ENCODE peak calls at places on chromosome 20, in five cellular contexts. G is uterus, F is HT1080, T is mucosa of gallbladder, Z is Peyer's patch. R is an unnamed sample.

GRCh38 chr20:51360451-51361230 is 181.9 kb downstream of the NFATC2 start:
- DNase-seq in Z (no peak), T (no peak), G (no peak), F (peak), R (no peak)

GRCh38 chr20:47665221-47665991 is 119.9 kb downstream of the SULF2 start:
- DNase-seq in F (no peak), T (no peak), G (no peak), Z (no peak), R (no peak)

GRCh38 chr20:3679749-3680700 is 1.8 kb downstream of the ADAM33 start:
- DNase-seq in T (peak), F (peak), Z (no peak), G (peak), R (no peak)

GRCh38 chr20:13279171-13279570 is 58.1 kb downstream of the ISM1 start:
- DNase-seq in F (no peak), G (no peak), Z (no peak), T (no peak), R (no peak)

GRCh38 chr20:50788045-50788867 is 6.6 kb upstream of the BCAS4 start:
- DNase-seq in G (peak), T (peak), F (peak), Z (no peak), R (no peak)

GRCh38 chr20:62485062-62485700 is 9.4 kb upstream of the GATA5 start:
- DNase-seq in F (no peak), Z (peak), G (peak), T (peak), R (no peak)

GRCh38 chr20:32737371-32738223 is 5.7 kb downstream of the COMMD7 start:
- DNase-seq in F (peak), G (no peak), T (no peak), Z (no peak), R (no peak)

GRCh38 chr20:10505320-10506226 is 70.5 kb downstream of the SLX4IP start:
- DNase-seq in F (no peak), Z (no peak), G (peak), T (peak), R (peak)

GRCh38 chr20:14055127-14055742 is 59.9 kb downstream of the MACROD2 start:
- DNase-seq in F (peak), T (peak), G (no peak), Z (no peak), R (no peak)

GRCh38 chr20:53874706-53875105 is 195.7 kb downstream of the BCAS1 start:
- DNase-seq in Z (no peak), F (no peak), T (no peak), G (no peak), R (no peak)

GRCh38 chr20:33650753-33651561 is 11.2 kb upstream of the C20orf144 start:
- DNase-seq in T (no peak), F (no peak), Z (no peak), G (no peak), R (no peak)

GRCh38 chr20:48403362-48403761 is 424.4 kb downstream of the PREX1 start:
- DNase-seq in F (no peak), Z (no peak), G (no peak), T (no peak), R (no peak)

GRCh38 chr20:6959900-6960312 is 192.4 kb downstream of the BMP2 start:
- DNase-seq in G (no peak), F (no peak), T (no peak), Z (no peak), R (no peak)

R was measured in CD14-positive monocyte.